ENCODE peak calls at places on chromosome 22, in six cellular contexts. V is heart left ventricle, F is testis, L is body of pancreas, W is adrenal gland, J is K562. P is an unnamed sample. For H3K4me1, the result is how much of the 10 kb centered on the place peaks cover.

GRCh38 chr22:27866136-27867091 is 52.6 kb downstream of the PITPNB start:
- DNase-seq in W (peak), J (no peak), L (peak), F (peak), V (peak), P (no peak)

GRCh38 chr22:25202290-25202921 is 2.7 kb downstream of the CRYBB3 start:
- DNase-seq in J (peak), W (peak), L (peak), V (peak), F (peak), P (no peak)

GRCh38 chr22:41931701-41932269 is 5.2 kb upstream of the TNFRSF13C start:
- DNase-seq in W (no peak), F (no peak), L (no peak), J (no peak), V (no peak), P (no peak)

GRCh38 chr22:35919002-35919542 is 109.6 kb downstream of the RBFOX2 start:
- DNase-seq in V (no peak), W (no peak), J (no peak), F (no peak), L (no peak), P (no peak)

GRCh38 chr22:50544078-50544745 is 1.5 kb upstream of the KLHDC7B start:
- DNase-seq in F (peak), J (no peak), W (peak), L (peak), V (peak), P (peak)

GRCh38 chr22:44882226-44882905 is 127.4 kb downstream of the PHF21B start:
- DNase-seq in V (no peak), J (no peak), W (peak), L (no peak), F (no peak), P (no peak)

GRCh38 chr22:25847451-25847850 is 105.5 kb downstream of the MYO18B start:
- DNase-seq in F (no peak), V (no peak), W (no peak), J (no peak), L (no peak), P (no peak)

GRCh38 chr22:28299329-28299728 is 380.3 kb upstream of the PITPNB start:
- DNase-seq in V (no peak), W (no peak), L (no peak), F (no peak), J (no peak), P (no peak)

GRCh38 chr22:35749808-35750207 is 32.1 kb downstream of the APOL5 start:
- DNase-seq in V (no peak), L (no peak), W (no peak), J (no peak), F (no peak), P (no peak)

GRCh38 chr22:47373648-47374272 is 611.3 kb downstream of the TBC1D22A start:
- DNase-seq in V (no peak), J (no peak), L (no peak), W (peak), F (no peak), P (no peak)

GRCh38 chr22:30386960-30387848 is at the start of gene RNF215:
- DNase-seq in V (peak), L (peak), J (peak), W (peak), F (peak), P (peak)

GRCh38 chr22:50683086-50683993 is 10.7 kb downstream of the SHANK3 start:
- DNase-seq in W (no peak), V (no peak), J (no peak), F (peak), L (no peak), P (no peak)

GRCh38 chr22:28819253-28820096 is 19.1 kb upstream of the XBP1 start:
- DNase-seq in V (no peak), F (no peak), W (no peak), J (no peak), L (peak), P (peak)

GRCh38 chr22:27115816-27116256 is 458.4 kb downstream of the MIAT start:
- DNase-seq in F (no peak), V (no peak), J (no peak), L (peak), W (peak), P (no peak)

GRCh38 chr22:21760640-21761039 is 25.0 kb upstream of the YPEL1 start:
- DNase-seq in F (no peak), L (no peak), W (no peak), J (peak), V (no peak), P (no peak)

GRCh38 chr22:25746012-25746373 is 4.0 kb downstream of the MYO18B start:
- DNase-seq in J (no peak), F (no peak), W (no peak), V (no peak), L (no peak), P (no peak)

GRCh38 chr22:41352058-41352457 is 29.7 kb upstream of the TEF start:
- DNase-seq in V (no peak), W (no peak), F (no peak), L (no peak), J (no peak), P (no peak)

GRCh38 chr22:27801197-27801615 is 350 bp downstream of the MN1 start:
- DNase-seq in V (peak), J (no peak), F (peak), L (peak), W (no peak), P (no peak)

GRCh38 chr22:38192475-38192863 is 9.3 kb upstream of the MAFF start:
- DNase-seq in W (no peak), F (no peak), J (no peak), V (no peak), L (no peak), P (no peak)
- H3K4me3 ChIP-seq in W (no peak), F (no peak), J (no peak), V (no peak), L (no peak), P (no peak)

GRCh38 chr22:49534386-49534785 is 293.3 kb downstream of the BRD1 start:
- DNase-seq in W (no peak), J (no peak), F (peak), L (peak), V (no peak), P (no peak)
- H3K4me1 ChIP-seq in W (under half), J (under half), F (under half), L (under half), V (under half), P (under half)

GRCh38 chr22:40044870-40045834 is 50.4 kb downstream of the FAM83F start:
- DNase-seq in W (peak), F (peak), L (peak), V (peak), J (peak), P (peak)
- TF ChIP-seq POLR2A in W (no peak), F (no peak), L (no peak), V (no peak), J (peak), P (no peak)

GRCh38 chr22:46337870-46338269 is 2.4 kb downstream of the TRMU start:
- DNase-seq in F (no peak), W (no peak), V (no peak), J (no peak), L (no peak), P (no peak)
- H3K4me3 ChIP-seq in F (no peak), W (no peak), V (no peak), J (no peak), L (no peak), P (no peak)

DNA sequence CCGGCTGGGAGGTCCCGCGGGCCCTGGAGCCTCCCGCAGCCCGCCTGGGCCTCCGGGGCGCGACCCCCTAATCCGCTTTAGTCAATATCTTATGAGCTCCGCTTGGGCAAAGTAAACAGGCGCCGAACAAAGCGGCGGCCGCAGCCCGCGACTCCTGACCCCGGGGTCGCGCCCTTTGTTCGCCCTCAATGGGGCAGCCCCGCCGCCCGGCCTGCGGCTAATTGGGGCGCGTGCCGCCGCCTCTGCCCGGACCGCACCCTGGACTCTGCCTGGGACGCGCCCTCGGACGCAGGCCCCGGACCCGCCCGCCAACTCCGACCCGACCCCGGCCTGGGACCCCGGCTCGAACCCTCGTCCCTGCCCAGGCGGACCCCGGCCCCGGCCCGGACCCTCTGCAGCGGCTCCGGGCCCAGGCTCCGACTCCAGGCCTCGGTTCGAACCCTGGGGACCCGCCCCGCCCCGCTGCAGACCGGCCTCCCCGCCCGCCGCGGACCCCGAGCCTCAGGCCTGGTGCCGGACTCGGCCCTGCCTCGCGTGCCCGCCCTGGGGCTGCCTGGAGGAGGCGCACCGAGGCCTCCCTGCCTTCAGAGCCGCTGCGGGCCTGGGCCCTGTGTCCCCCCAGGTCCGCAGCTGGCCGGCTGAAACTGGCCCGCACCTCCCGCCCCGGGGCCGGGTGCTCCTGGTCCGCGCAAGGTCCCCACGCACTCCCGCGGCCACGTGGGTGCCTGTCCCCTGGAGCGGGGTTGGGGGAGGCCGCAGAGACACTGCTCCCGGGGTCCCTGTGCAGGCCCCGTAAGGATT is 84.7 kb upstream of the WNT7B start:
- DNase-seq in J (no peak), F (peak), L (peak), W (peak), V (peak), P (peak)
- H3K4me1 ChIP-seq in J (under half), F (under half), L (half or more), W (under half), V (under half), P (half or more)

DNA sequence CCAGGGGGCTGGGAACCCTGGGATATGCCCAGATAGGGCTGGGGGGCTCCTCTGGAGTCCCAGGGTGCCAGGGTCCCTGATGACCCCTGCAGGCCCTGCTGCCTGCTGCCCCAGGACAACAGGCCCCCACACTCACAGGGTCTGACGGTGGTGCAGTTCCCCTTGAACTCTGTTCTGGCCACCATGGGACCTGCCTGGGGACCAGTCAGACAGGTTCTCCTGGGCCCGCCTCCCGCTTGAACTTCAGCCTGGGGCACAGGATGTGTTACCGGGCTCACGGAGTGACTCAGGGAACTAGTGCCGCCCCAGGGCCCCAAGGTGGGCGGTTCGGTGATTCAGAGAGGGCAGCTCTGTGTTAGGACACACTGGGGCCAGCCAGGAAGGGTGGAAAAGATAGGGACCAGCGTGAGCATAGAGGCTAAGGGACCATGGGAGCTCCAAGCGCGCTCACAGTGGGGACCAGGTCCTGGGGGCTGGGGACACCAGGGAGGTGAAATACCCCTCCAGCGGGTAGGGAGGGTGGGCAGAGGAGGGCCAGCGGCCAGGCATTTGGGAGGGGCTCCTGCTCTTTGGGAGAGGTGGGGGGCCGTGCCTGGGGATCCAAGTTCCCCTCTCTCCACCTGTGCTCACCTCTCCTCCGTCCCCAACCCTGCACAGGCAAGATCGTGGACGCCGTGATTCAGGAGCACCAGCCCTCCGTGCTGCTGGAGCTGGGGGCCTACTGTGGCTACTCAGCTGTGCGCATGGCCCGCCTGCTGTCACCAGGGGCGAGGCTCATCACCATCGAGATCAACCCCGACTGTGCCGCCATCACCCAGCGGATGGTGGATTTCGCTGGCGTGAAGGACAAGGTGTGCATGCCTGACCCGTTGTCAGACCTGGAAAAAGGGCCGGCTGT is 21.5 kb upstream of the TXNRD2 start:
- DNase-seq in W (peak), F (no peak), J (no peak), L (peak), V (no peak), P (no peak)
- TF ChIP-seq POLR2A in W (no peak), F (no peak), J (peak), L (peak), V (no peak), P (no peak)

GRCh38 chr22:48570912-48571311 is 1256.8 kb downstream of the BRD1 start:
- DNase-seq in F (no peak), V (no peak), L (no peak), J (no peak), W (no peak), P (no peak)
- H3K4me3 ChIP-seq in F (no peak), V (no peak), L (no peak), J (no peak), W (no peak), P (no peak)

GRCh38 chr22:24141586-24141985 is 39.7 kb upstream of the SUSD2 start:
- DNase-seq in F (no peak), W (no peak), V (no peak), L (no peak), J (no peak), P (no peak)

GRCh38 chr22:24134090-24134846 is 47.0 kb upstream of the SUSD2 start:
- DNase-seq in F (peak), L (no peak), J (no peak), V (peak), W (no peak), P (peak)

GRCh38 chr22:24138649-24139420 is 42.5 kb upstream of the SUSD2 start:
- DNase-seq in W (no peak), V (no peak), L (no peak), F (no peak), J (no peak), P (no peak)

GRCh38 chr22:24140357-24140756 is 40.9 kb upstream of the SUSD2 start:
- DNase-seq in J (no peak), V (no peak), W (no peak), F (no peak), L (no peak), P (no peak)

DNA sequence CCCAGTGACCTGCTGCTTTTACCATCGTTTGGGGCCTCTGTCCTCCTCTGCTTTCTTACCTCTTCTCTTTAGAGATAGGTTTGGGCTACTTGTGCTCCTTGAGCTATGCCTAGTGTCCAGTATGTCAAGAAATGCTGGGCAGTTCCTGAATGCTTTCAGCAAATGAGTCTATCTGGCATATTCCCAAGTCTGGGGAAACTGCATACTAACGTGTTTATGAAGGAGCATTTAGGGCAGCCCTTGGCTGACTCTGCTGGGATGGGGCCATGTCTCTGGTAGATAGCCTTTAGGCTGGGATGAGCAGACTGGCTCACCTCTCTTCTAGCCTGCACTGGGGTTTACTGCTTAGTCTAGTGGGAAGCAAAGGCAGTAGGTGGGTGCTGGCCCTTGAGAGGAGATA is 43.7 kb upstream of the SUSD2 start:
- DNase-seq in F (no peak), V (no peak), J (no peak), L (no peak), W (no peak), P (no peak)
- H3K4me1 ChIP-seq in F (under half), V (under half), J (under half), L (under half), W (under half), P (under half)